ENCODE peak calls at places on chromosome 1, in six cellular contexts. One of them, this sample, is unnamed. For H3K4me1, the result is how much of the 10 kb centered on the place peaks cover.

GRCh38 chr1:153572569-153573015 is 6.9 kb upstream of the S100A2 start:
- DNase-seq in heart right ventricle: peak
- DNase-seq in ovary: peak
- DNase-seq in CD8-positive, alpha-beta T cell: no peak
- DNase-seq in prostate gland: peak
- DNase-seq in small intestine: peak
- DNase-seq in this sample: peak

GRCh38 chr1:226735576-226735975 is 3.5 kb downstream of the ITPKB start:
- DNase-seq in prostate gland: no peak
- DNase-seq in small intestine: no peak
- DNase-seq in CD8-positive, alpha-beta T cell: no peak
- DNase-seq in heart right ventricle: no peak
- DNase-seq in ovary: no peak
- DNase-seq in this sample: peak

GRCh38 chr1:6962390-6962955 is 177.2 kb downstream of the CAMTA1 start:
- DNase-seq in CD8-positive, alpha-beta T cell: no peak
- DNase-seq in small intestine: peak
- DNase-seq in ovary: peak
- DNase-seq in prostate gland: no peak
- DNase-seq in heart right ventricle: peak
- DNase-seq in this sample: peak

GRCh38 chr1:110457206-110457605 is 6.3 kb downstream of the PROK1 start:
- DNase-seq in ovary: no peak
- DNase-seq in CD8-positive, alpha-beta T cell: no peak
- DNase-seq in prostate gland: no peak
- DNase-seq in heart right ventricle: no peak
- DNase-seq in small intestine: no peak
- DNase-seq in this sample: no peak

GRCh38 chr1:53075206-53075605 is 13.2 kb downstream of the PODN start:
- DNase-seq in prostate gland: no peak
- DNase-seq in heart right ventricle: no peak
- DNase-seq in ovary: peak
- DNase-seq in CD8-positive, alpha-beta T cell: no peak
- DNase-seq in small intestine: peak
- DNase-seq in this sample: no peak

GRCh38 chr1:31744165-31744888 is 19.8 kb downstream of the ADGRB2 start:
- DNase-seq in small intestine: peak
- DNase-seq in ovary: no peak
- DNase-seq in heart right ventricle: no peak
- DNase-seq in CD8-positive, alpha-beta T cell: no peak
- DNase-seq in prostate gland: no peak
- DNase-seq in this sample: peak

GRCh38 chr1:116824631-116825399 is 70.6 kb downstream of the CD2 start:
- DNase-seq in small intestine: no peak
- DNase-seq in ovary: no peak
- DNase-seq in heart right ventricle: no peak
- DNase-seq in CD8-positive, alpha-beta T cell: no peak
- DNase-seq in prostate gland: no peak
- DNase-seq in this sample: no peak

GRCh38 chr1:50424045-50424939 is 1.0 kb upstream of the DMRTA2 start:
- DNase-seq in ovary: no peak
- DNase-seq in heart right ventricle: no peak
- DNase-seq in small intestine: no peak
- DNase-seq in prostate gland: no peak
- DNase-seq in CD8-positive, alpha-beta T cell: no peak
- DNase-seq in this sample: no peak

GRCh38 chr1:40798366-40799310 is 15.1 kb downstream of the KCNQ4 start:
- DNase-seq in prostate gland: no peak
- DNase-seq in small intestine: no peak
- DNase-seq in CD8-positive, alpha-beta T cell: no peak
- DNase-seq in heart right ventricle: no peak
- DNase-seq in ovary: peak
- DNase-seq in this sample: no peak

GRCh38 chr1:3939242-3940080 is 39.4 kb upstream of the C1orf174 start:
- DNase-seq in CD8-positive, alpha-beta T cell: no peak
- DNase-seq in small intestine: no peak
- DNase-seq in prostate gland: no peak
- DNase-seq in heart right ventricle: no peak
- DNase-seq in ovary: no peak
- DNase-seq in this sample: no peak

GRCh38 chr1:8651236-8651890 is 166.1 kb downstream of the RERE start:
- DNase-seq in heart right ventricle: no peak
- DNase-seq in ovary: no peak
- DNase-seq in small intestine: no peak
- DNase-seq in CD8-positive, alpha-beta T cell: no peak
- DNase-seq in prostate gland: no peak
- DNase-seq in this sample: no peak

GRCh38 chr1:1554926-1555915 is 14.8 kb upstream of the TMEM240 start:
- DNase-seq in heart right ventricle: no peak
- DNase-seq in ovary: no peak
- DNase-seq in prostate gland: no peak
- DNase-seq in CD8-positive, alpha-beta T cell: no peak
- DNase-seq in small intestine: peak
- DNase-seq in this sample: no peak

GRCh38 chr1:19169642-19170041 is 40.4 kb downstream of the UBR4 start:
- DNase-seq in small intestine: no peak
- DNase-seq in heart right ventricle: no peak
- DNase-seq in prostate gland: no peak
- DNase-seq in ovary: no peak
- DNase-seq in CD8-positive, alpha-beta T cell: no peak
- DNase-seq in this sample: no peak

GRCh38 chr1:150444232-150444631 is 43.0 kb upstream of the TARS2 start:
- DNase-seq in heart right ventricle: no peak
- DNase-seq in prostate gland: no peak
- DNase-seq in ovary: no peak
- DNase-seq in CD8-positive, alpha-beta T cell: no peak
- DNase-seq in small intestine: no peak
- DNase-seq in this sample: no peak

GRCh38 chr1:204506969-204507316 is 9.3 kb upstream of the MDM4 start:
- DNase-seq in ovary: peak
- DNase-seq in heart right ventricle: peak
- DNase-seq in small intestine: peak
- DNase-seq in prostate gland: peak
- DNase-seq in CD8-positive, alpha-beta T cell: peak
- DNase-seq in this sample: peak

GRCh38 chr1:212797681-212798080 is 6.0 kb downstream of the TATDN3 start:
- DNase-seq in heart right ventricle: no peak
- DNase-seq in CD8-positive, alpha-beta T cell: no peak
- DNase-seq in small intestine: no peak
- DNase-seq in prostate gland: no peak
- DNase-seq in ovary: no peak
- DNase-seq in this sample: no peak

GRCh38 chr1:17212487-17213121 is 7.7 kb downstream of the PADI1 start:
- DNase-seq in small intestine: no peak
- DNase-seq in prostate gland: no peak
- DNase-seq in heart right ventricle: no peak
- DNase-seq in ovary: peak
- DNase-seq in CD8-positive, alpha-beta T cell: peak
- DNase-seq in this sample: no peak

GRCh38 chr1:108561731-108562326 is 1.9 kb downstream of the EEIG2 start:
- DNase-seq in prostate gland: peak
- DNase-seq in small intestine: peak
- DNase-seq in ovary: peak
- DNase-seq in heart right ventricle: peak
- DNase-seq in CD8-positive, alpha-beta T cell: peak
- DNase-seq in this sample: peak

GRCh38 chr1:108561145-108561458 is 1.2 kb downstream of the EEIG2 start:
- DNase-seq in heart right ventricle: no peak
- DNase-seq in small intestine: peak
- DNase-seq in prostate gland: no peak
- DNase-seq in ovary: no peak
- DNase-seq in CD8-positive, alpha-beta T cell: no peak
- DNase-seq in this sample: no peak

GRCh38 chr1:108560430-108561144 is 687 bp downstream of the EEIG2 start:
- DNase-seq in CD8-positive, alpha-beta T cell: peak
- DNase-seq in small intestine: peak
- DNase-seq in heart right ventricle: peak
- DNase-seq in prostate gland: peak
- DNase-seq in ovary: peak
- DNase-seq in this sample: peak

GRCh38 chr1:108559215-108560142 is at the start of gene EEIG2:
- DNase-seq in small intestine: peak
- DNase-seq in prostate gland: peak
- DNase-seq in CD8-positive, alpha-beta T cell: peak
- DNase-seq in ovary: peak
- DNase-seq in heart right ventricle: peak
- DNase-seq in this sample: peak

GRCh38 chr1:108560143-108560429 is 186 bp downstream of the EEIG2 start:
- DNase-seq in prostate gland: no peak
- DNase-seq in small intestine: no peak
- DNase-seq in heart right ventricle: no peak
- DNase-seq in ovary: no peak
- DNase-seq in CD8-positive, alpha-beta T cell: no peak
- DNase-seq in this sample: no peak
- H3K4me1 ChIP-seq in prostate gland: under half
- H3K4me1 ChIP-seq in small intestine: under half
- H3K4me1 ChIP-seq in heart right ventricle: half or more
- H3K4me1 ChIP-seq in ovary: under half
- H3K4me1 ChIP-seq in CD8-positive, alpha-beta T cell: under half
- H3K4me1 ChIP-seq in this sample: under half

GRCh38 chr1:85697895-85698294 is 10.3 kb downstream of the ZNHIT6 start:
- DNase-seq in heart right ventricle: no peak
- DNase-seq in prostate gland: no peak
- DNase-seq in ovary: no peak
- DNase-seq in CD8-positive, alpha-beta T cell: no peak
- DNase-seq in small intestine: no peak
- DNase-seq in this sample: no peak

GRCh38 chr1:85705940-85706339 is 2.3 kb downstream of the ZNHIT6 start:
- DNase-seq in small intestine: no peak
- DNase-seq in heart right ventricle: no peak
- DNase-seq in CD8-positive, alpha-beta T cell: no peak
- DNase-seq in prostate gland: no peak
- DNase-seq in ovary: no peak
- DNase-seq in this sample: no peak

DNA sequence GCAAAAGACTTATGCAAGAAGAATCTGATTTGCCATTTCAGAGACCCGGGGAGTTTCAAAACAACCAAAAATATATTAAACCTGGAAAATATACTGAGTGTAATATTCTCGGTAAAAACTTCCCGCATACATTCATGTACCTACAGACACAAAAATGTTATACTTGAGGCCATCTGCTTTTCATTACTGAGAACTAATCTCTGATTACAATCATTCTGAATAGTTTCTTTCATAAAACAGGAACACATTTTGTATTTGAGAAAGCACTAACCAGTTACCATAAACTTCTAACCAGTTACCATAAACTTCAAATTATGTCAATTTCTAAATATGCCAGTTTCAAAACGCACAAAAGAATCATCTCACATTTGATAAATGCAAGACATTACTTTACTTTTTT is 7.8 kb downstream of the ZNHIT6 start:
- DNase-seq in small intestine: no peak
- DNase-seq in CD8-positive, alpha-beta T cell: no peak
- DNase-seq in ovary: no peak
- DNase-seq in prostate gland: no peak
- DNase-seq in heart right ventricle: no peak
- DNase-seq in this sample: no peak
- H3K4me1 ChIP-seq in small intestine: under half
- H3K4me1 ChIP-seq in CD8-positive, alpha-beta T cell: under half
- H3K4me1 ChIP-seq in ovary: under half
- H3K4me1 ChIP-seq in prostate gland: under half
- H3K4me1 ChIP-seq in heart right ventricle: under half
- H3K4me1 ChIP-seq in this sample: under half

GRCh38 chr1:16018749-16019515 is 1.1 kb upstream of the HSPB7 start:
- DNase-seq in small intestine: no peak
- DNase-seq in CD8-positive, alpha-beta T cell: no peak
- DNase-seq in prostate gland: no peak
- DNase-seq in ovary: peak
- DNase-seq in heart right ventricle: no peak
- DNase-seq in this sample: no peak
- H3K4me1 ChIP-seq in small intestine: under half
- H3K4me1 ChIP-seq in CD8-positive, alpha-beta T cell: under half
- H3K4me1 ChIP-seq in prostate gland: under half
- H3K4me1 ChIP-seq in ovary: under half
- H3K4me1 ChIP-seq in heart right ventricle: under half
- H3K4me1 ChIP-seq in this sample: under half

DNA sequence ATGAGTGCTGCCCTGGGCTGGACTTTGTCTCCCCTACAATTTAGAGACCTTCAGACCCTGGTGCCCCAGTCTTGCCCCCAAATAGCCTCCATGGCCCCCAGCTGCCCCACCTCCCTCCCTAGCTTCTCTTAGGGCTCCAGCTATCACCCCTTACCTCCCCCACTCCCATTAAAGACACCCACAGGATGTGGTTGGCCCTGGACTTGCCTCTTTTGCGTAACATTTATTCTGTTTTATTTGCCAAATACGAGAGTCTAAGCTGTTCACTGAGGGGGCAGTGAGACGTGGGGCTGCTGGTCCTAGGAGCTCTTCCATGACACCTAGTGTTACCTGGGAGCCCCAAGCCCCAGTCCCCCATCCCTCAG is 4.5 kb downstream of the ZC3H12A start:
- DNase-seq in CD8-positive, alpha-beta T cell: peak
- DNase-seq in small intestine: peak
- DNase-seq in prostate gland: no peak
- DNase-seq in heart right ventricle: no peak
- DNase-seq in ovary: no peak
- DNase-seq in this sample: peak
- H3K4me1 ChIP-seq in CD8-positive, alpha-beta T cell: under half
- H3K4me1 ChIP-seq in small intestine: under half
- H3K4me1 ChIP-seq in prostate gland: under half
- H3K4me1 ChIP-seq in heart right ventricle: half or more
- H3K4me1 ChIP-seq in ovary: under half
- H3K4me1 ChIP-seq in this sample: under half

GRCh38 chr1:224998185-224998584 is 68.7 kb downstream of the DNAH14 start:
- DNase-seq in ovary: no peak
- DNase-seq in prostate gland: no peak
- DNase-seq in heart right ventricle: no peak
- DNase-seq in small intestine: no peak
- DNase-seq in CD8-positive, alpha-beta T cell: no peak
- DNase-seq in this sample: no peak

GRCh38 chr1:224989615-224990014 is 60.1 kb downstream of the DNAH14 start:
- DNase-seq in CD8-positive, alpha-beta T cell: no peak
- DNase-seq in heart right ventricle: no peak
- DNase-seq in prostate gland: no peak
- DNase-seq in small intestine: no peak
- DNase-seq in ovary: no peak
- DNase-seq in this sample: no peak

GRCh38 chr1:224996266-224996665 is 66.8 kb downstream of the DNAH14 start:
- DNase-seq in small intestine: no peak
- DNase-seq in CD8-positive, alpha-beta T cell: no peak
- DNase-seq in heart right ventricle: no peak
- DNase-seq in ovary: no peak
- DNase-seq in prostate gland: no peak
- DNase-seq in this sample: no peak

GRCh38 chr1:224995602-224996001 is 66.1 kb downstream of the DNAH14 start:
- DNase-seq in heart right ventricle: no peak
- DNase-seq in prostate gland: no peak
- DNase-seq in ovary: no peak
- DNase-seq in CD8-positive, alpha-beta T cell: no peak
- DNase-seq in small intestine: no peak
- DNase-seq in this sample: no peak
- H3K4me1 ChIP-seq in heart right ventricle: under half
- H3K4me1 ChIP-seq in prostate gland: under half
- H3K4me1 ChIP-seq in ovary: under half
- H3K4me1 ChIP-seq in CD8-positive, alpha-beta T cell: under half
- H3K4me1 ChIP-seq in small intestine: under half
- H3K4me1 ChIP-seq in this sample: under half

This sample was measured in Peyer's patch.